ENCODE peak calls at places on chromosome 15, in five cellular contexts. One of them, this sample, is unnamed.

GRCh38 chr15:42094512-42094963 is at the start of gene PLA2G4D:
- DNase-seq in amygdala: no peak
- DNase-seq in foreskin fibroblast: no peak
- DNase-seq in NCI-H146: peak
- DNase-seq in activated CD4-positive, alpha-beta T cell treated with anti-CD3 and anti-CD28 coated beads, Interleukin-2, amount 50 U/mL, for 48 hours: no peak
- DNase-seq in this sample: no peak

GRCh38 chr15:78914027-78914764 is 30.6 kb downstream of the CTSH start:
- DNase-seq in amygdala: no peak
- DNase-seq in foreskin fibroblast: peak
- DNase-seq in NCI-H146: peak
- DNase-seq in activated CD4-positive, alpha-beta T cell treated with anti-CD3 and anti-CD28 coated beads, Interleukin-2, amount 50 U/mL, for 48 hours: no peak
- DNase-seq in this sample: peak

GRCh38 chr15:90435652-90436337 is 47.8 kb downstream of the IQGAP1 start:
- DNase-seq in amygdala: no peak
- DNase-seq in foreskin fibroblast: no peak
- DNase-seq in NCI-H146: no peak
- DNase-seq in activated CD4-positive, alpha-beta T cell treated with anti-CD3 and anti-CD28 coated beads, Interleukin-2, amount 50 U/mL, for 48 hours: no peak
- DNase-seq in this sample: no peak

GRCh38 chr15:40964006-40964405 is 10.7 kb downstream of the CHAC1 start:
- DNase-seq in amygdala: no peak
- DNase-seq in foreskin fibroblast: no peak
- DNase-seq in NCI-H146: no peak
- DNase-seq in activated CD4-positive, alpha-beta T cell treated with anti-CD3 and anti-CD28 coated beads, Interleukin-2, amount 50 U/mL, for 48 hours: no peak
- DNase-seq in this sample: no peak

GRCh38 chr15:43913941-43914340 is 87.1 kb downstream of the WDR76 start:
- DNase-seq in amygdala: no peak
- DNase-seq in foreskin fibroblast: no peak
- DNase-seq in NCI-H146: no peak
- DNase-seq in activated CD4-positive, alpha-beta T cell treated with anti-CD3 and anti-CD28 coated beads, Interleukin-2, amount 50 U/mL, for 48 hours: no peak
- DNase-seq in this sample: no peak

GRCh38 chr15:101615986-101616848 is 36.0 kb downstream of the TM2D3 start:
- DNase-seq in amygdala: no peak
- DNase-seq in foreskin fibroblast: peak
- DNase-seq in NCI-H146: peak
- DNase-seq in activated CD4-positive, alpha-beta T cell treated with anti-CD3 and anti-CD28 coated beads, Interleukin-2, amount 50 U/mL, for 48 hours: no peak
- DNase-seq in this sample: no peak

GRCh38 chr15:27865323-27865922 is 233.7 kb downstream of the OCA2 start:
- DNase-seq in amygdala: no peak
- DNase-seq in foreskin fibroblast: no peak
- DNase-seq in NCI-H146: peak
- DNase-seq in activated CD4-positive, alpha-beta T cell treated with anti-CD3 and anti-CD28 coated beads, Interleukin-2, amount 50 U/mL, for 48 hours: no peak
- DNase-seq in this sample: no peak

GRCh38 chr15:33360876-33361275 is 50.1 kb downstream of the RYR3 start:
- DNase-seq in amygdala: no peak
- DNase-seq in foreskin fibroblast: no peak
- DNase-seq in NCI-H146: no peak
- DNase-seq in activated CD4-positive, alpha-beta T cell treated with anti-CD3 and anti-CD28 coated beads, Interleukin-2, amount 50 U/mL, for 48 hours: no peak
- DNase-seq in this sample: no peak

GRCh38 chr15:100705065-100705464 is 102.7 kb downstream of the ASB7 start:
- DNase-seq in amygdala: no peak
- DNase-seq in foreskin fibroblast: no peak
- DNase-seq in NCI-H146: no peak
- DNase-seq in activated CD4-positive, alpha-beta T cell treated with anti-CD3 and anti-CD28 coated beads, Interleukin-2, amount 50 U/mL, for 48 hours: no peak
- DNase-seq in this sample: no peak

GRCh38 chr15:61393949-61394348 is 164.8 kb upstream of the RORA start:
- DNase-seq in amygdala: no peak
- DNase-seq in foreskin fibroblast: peak
- DNase-seq in NCI-H146: no peak
- DNase-seq in activated CD4-positive, alpha-beta T cell treated with anti-CD3 and anti-CD28 coated beads, Interleukin-2, amount 50 U/mL, for 48 hours: no peak
- DNase-seq in this sample: no peak

GRCh38 chr15:57550640-57551039 is 41.1 kb upstream of the MYZAP start:
- DNase-seq in amygdala: peak
- DNase-seq in foreskin fibroblast: no peak
- DNase-seq in NCI-H146: no peak
- DNase-seq in activated CD4-positive, alpha-beta T cell treated with anti-CD3 and anti-CD28 coated beads, Interleukin-2, amount 50 U/mL, for 48 hours: no peak
- DNase-seq in this sample: peak

GRCh38 chr15:32100286-32100685 is 70.0 kb downstream of the CHRNA7 start:
- DNase-seq in amygdala: no peak
- DNase-seq in foreskin fibroblast: no peak
- DNase-seq in NCI-H146: no peak
- DNase-seq in activated CD4-positive, alpha-beta T cell treated with anti-CD3 and anti-CD28 coated beads, Interleukin-2, amount 50 U/mL, for 48 hours: no peak
- DNase-seq in this sample: no peak

GRCh38 chr15:78233496-78233895 is 869 bp downstream of the ACSBG1 start:
- DNase-seq in amygdala: no peak
- DNase-seq in foreskin fibroblast: no peak
- DNase-seq in NCI-H146: no peak
- DNase-seq in activated CD4-positive, alpha-beta T cell treated with anti-CD3 and anti-CD28 coated beads, Interleukin-2, amount 50 U/mL, for 48 hours: no peak
- DNase-seq in this sample: no peak

GRCh38 chr15:58019503-58020376 is 45.8 kb downstream of the ALDH1A2 start:
- DNase-seq in amygdala: no peak
- DNase-seq in foreskin fibroblast: peak
- DNase-seq in NCI-H146: no peak
- DNase-seq in activated CD4-positive, alpha-beta T cell treated with anti-CD3 and anti-CD28 coated beads, Interleukin-2, amount 50 U/mL, for 48 hours: no peak
- DNase-seq in this sample: no peak

GRCh38 chr15:63928185-63928852 is 94.6 kb upstream of the HERC1 start:
- DNase-seq in amygdala: no peak
- DNase-seq in foreskin fibroblast: no peak
- DNase-seq in NCI-H146: no peak
- DNase-seq in activated CD4-positive, alpha-beta T cell treated with anti-CD3 and anti-CD28 coated beads, Interleukin-2, amount 50 U/mL, for 48 hours: no peak
- DNase-seq in this sample: no peak

GRCh38 chr15:101478701-101479341 is 10.7 kb downstream of the PCSK6 start:
- DNase-seq in amygdala: no peak
- DNase-seq in foreskin fibroblast: no peak
- DNase-seq in NCI-H146: no peak
- DNase-seq in activated CD4-positive, alpha-beta T cell treated with anti-CD3 and anti-CD28 coated beads, Interleukin-2, amount 50 U/mL, for 48 hours: no peak
- DNase-seq in this sample: no peak

GRCh38 chr15:72538931-72539330 is 64.8 kb downstream of the ARIH1 start:
- DNase-seq in amygdala: no peak
- DNase-seq in foreskin fibroblast: no peak
- DNase-seq in NCI-H146: no peak
- DNase-seq in activated CD4-positive, alpha-beta T cell treated with anti-CD3 and anti-CD28 coated beads, Interleukin-2, amount 50 U/mL, for 48 hours: no peak
- DNase-seq in this sample: no peak

GRCh38 chr15:28075482-28076029 is 23.6 kb downstream of the OCA2 start:
- DNase-seq in amygdala: no peak
- DNase-seq in foreskin fibroblast: no peak
- DNase-seq in NCI-H146: no peak
- DNase-seq in activated CD4-positive, alpha-beta T cell treated with anti-CD3 and anti-CD28 coated beads, Interleukin-2, amount 50 U/mL, for 48 hours: no peak
- DNase-seq in this sample: no peak

GRCh38 chr15:29089731-29090616 is 179.6 kb downstream of the NSMCE3 start:
- DNase-seq in amygdala: no peak
- DNase-seq in foreskin fibroblast: peak
- DNase-seq in NCI-H146: no peak
- DNase-seq in activated CD4-positive, alpha-beta T cell treated with anti-CD3 and anti-CD28 coated beads, Interleukin-2, amount 50 U/mL, for 48 hours: peak
- DNase-seq in this sample: no peak

GRCh38 chr15:77178421-77178820 is 107.5 kb upstream of the TSPAN3 start:
- DNase-seq in amygdala: no peak
- DNase-seq in foreskin fibroblast: no peak
- DNase-seq in NCI-H146: no peak
- DNase-seq in activated CD4-positive, alpha-beta T cell treated with anti-CD3 and anti-CD28 coated beads, Interleukin-2, amount 50 U/mL, for 48 hours: no peak
- DNase-seq in this sample: no peak

GRCh38 chr15:31867536-31868442 is 162.5 kb upstream of the CHRNA7 start:
- DNase-seq in amygdala: peak
- DNase-seq in foreskin fibroblast: peak
- DNase-seq in NCI-H146: peak
- DNase-seq in activated CD4-positive, alpha-beta T cell treated with anti-CD3 and anti-CD28 coated beads, Interleukin-2, amount 50 U/mL, for 48 hours: peak
- DNase-seq in this sample: peak